ENCODE peak calls at places on chromosomes 3 and 15, in seven cellular contexts. G is mammary epithelial cell, N is lower lobe of right lung, F is foreskin keratinocyte, D is foreskin fibroblast, A is body of pancreas, O is glutamatergic neuron. V is an unnamed sample.

GRCh38 chr15:62769604-62770003 is 272.9 kb upstream of the TPM1 start:
- DNase-seq in F (peak), D (peak), N (no peak), O (no peak), G (peak), A (no peak), V (peak)

GRCh38 chr3:16132190-16132589 is 42.3 kb upstream of the GALNT15 start:
- DNase-seq in N (no peak), O (peak), D (no peak), A (no peak), F (peak), G (peak), V (no peak)

GRCh38 chr3:29493109-29493508 is 212.2 kb downstream of the RBMS3 start:
- DNase-seq in N (no peak), F (no peak), A (no peak), O (no peak), D (no peak), G (no peak), V (no peak)

GRCh38 chr15:31740203-31740602 is 290.1 kb upstream of the CHRNA7 start:
- DNase-seq in D (peak), G (no peak), N (no peak), O (peak), A (no peak), F (no peak), V (no peak)

GRCh38 chr3:141487419-141488345 is 855 bp downstream of the RASA2 start:
- DNase-seq in O (no peak), A (peak), F (no peak), N (peak), G (peak), D (peak), V (no peak)

GRCh38 chr3:82942041-82942440 is 1180.6 kb upstream of the GBE1 start:
- DNase-seq in F (no peak), O (no peak), N (no peak), D (no peak), A (no peak), G (no peak), V (no peak)

GRCh38 chr3:38019658-38020341 is 9.6 kb downstream of the PLCD1 start:
- DNase-seq in G (no peak), N (no peak), A (peak), O (no peak), D (no peak), F (no peak), V (no peak)

GRCh38 chr3:141231923-141232861 is 567 bp downstream of the PXYLP1 start:
- DNase-seq in D (peak), N (peak), F (no peak), O (peak), A (peak), G (peak), V (no peak)

GRCh38 chr3:43950775-43951174 is 260.0 kb downstream of the ABHD5 start:
- DNase-seq in D (no peak), A (no peak), G (no peak), O (no peak), F (no peak), N (no peak), V (no peak)

GRCh38 chr15:84634228-84634837 is 19.8 kb downstream of the WDR73 start:
- DNase-seq in O (no peak), N (no peak), A (no peak), D (no peak), F (no peak), G (no peak), V (no peak)

DNA sequence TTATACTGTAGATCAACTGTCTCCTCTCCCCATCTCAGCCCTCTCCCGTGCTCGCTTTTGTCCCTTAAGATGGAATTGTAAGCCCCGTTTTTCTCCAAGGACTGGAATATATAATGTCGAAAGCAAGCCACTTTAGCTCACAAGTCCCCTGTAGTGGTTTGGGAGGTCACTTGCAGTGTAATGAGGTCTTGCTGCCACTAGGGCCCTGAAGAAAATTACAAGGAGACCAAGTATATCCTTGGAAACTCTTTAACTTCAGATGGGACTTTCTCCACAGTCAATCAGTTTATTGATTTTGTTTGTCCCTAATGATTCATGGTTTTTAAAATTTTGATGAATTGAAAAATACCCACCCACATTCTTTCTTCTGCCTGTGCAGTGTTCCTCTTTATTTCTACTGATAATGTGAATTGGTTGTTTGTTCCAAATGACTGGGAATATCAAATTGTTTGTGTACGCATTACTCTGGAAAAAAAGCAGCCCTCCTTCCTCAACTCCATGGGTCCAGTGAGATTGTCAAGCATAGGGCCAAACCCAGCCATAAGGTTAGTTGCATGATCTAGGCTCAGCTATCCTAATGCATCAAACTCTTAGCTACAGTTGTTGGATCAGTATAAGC is 294.8 kb downstream of the MCTP2 start:
- DNase-seq in O (no peak), A (no peak), G (peak), N (no peak), D (no peak), F (no peak), V (no peak)
- TF ChIP-seq CTCF in O (peak), A (no peak), G (peak), N (peak), D (peak), F (peak), V (peak)

GRCh38 chr3:101998256-101998926 is 149.1 kb downstream of the NFKBIZ start:
- DNase-seq in D (peak), N (no peak), A (no peak), F (no peak), G (no peak), O (no peak), V (no peak)
- TF ChIP-seq CTCF in D (no peak), N (no peak), A (no peak), F (no peak), G (no peak), O (no peak), V (no peak)

GRCh38 chr15:83207622-83208356 is at the start of gene HDGFL3:
- DNase-seq in F (no peak), G (peak), O (peak), D (peak), A (peak), N (peak), V (no peak)
- TF ChIP-seq CTCF in F (peak), G (no peak), O (no peak), D (no peak), A (no peak), N (no peak), V (peak)

GRCh38 chr3:169505577-169506155 is 157.8 kb downstream of the MECOM start:
- DNase-seq in F (no peak), D (no peak), G (no peak), O (peak), N (no peak), A (no peak), V (no peak)
- TF ChIP-seq CTCF in F (peak), D (no peak), G (no peak), O (no peak), N (no peak), A (no peak), V (no peak)

GRCh38 chr3:170497197-170497596 is 78.5 kb downstream of the CLDN11 start:
- DNase-seq in F (no peak), D (no peak), A (no peak), G (no peak), O (no peak), N (no peak), V (no peak)

GRCh38 chr3:170500462-170500861 is 81.8 kb downstream of the CLDN11 start:
- DNase-seq in A (no peak), D (no peak), O (no peak), F (no peak), N (no peak), G (no peak), V (no peak)

GRCh38 chr3:170502297-170502696 is 83.6 kb downstream of the SLC7A14 start:
- DNase-seq in G (no peak), O (no peak), N (no peak), D (peak), F (no peak), A (no peak), V (no peak)

GRCh38 chr3:170500995-170501394 is 82.3 kb downstream of the CLDN11 start:
- DNase-seq in N (no peak), G (no peak), F (no peak), O (no peak), A (no peak), D (no peak), V (no peak)

DNA sequence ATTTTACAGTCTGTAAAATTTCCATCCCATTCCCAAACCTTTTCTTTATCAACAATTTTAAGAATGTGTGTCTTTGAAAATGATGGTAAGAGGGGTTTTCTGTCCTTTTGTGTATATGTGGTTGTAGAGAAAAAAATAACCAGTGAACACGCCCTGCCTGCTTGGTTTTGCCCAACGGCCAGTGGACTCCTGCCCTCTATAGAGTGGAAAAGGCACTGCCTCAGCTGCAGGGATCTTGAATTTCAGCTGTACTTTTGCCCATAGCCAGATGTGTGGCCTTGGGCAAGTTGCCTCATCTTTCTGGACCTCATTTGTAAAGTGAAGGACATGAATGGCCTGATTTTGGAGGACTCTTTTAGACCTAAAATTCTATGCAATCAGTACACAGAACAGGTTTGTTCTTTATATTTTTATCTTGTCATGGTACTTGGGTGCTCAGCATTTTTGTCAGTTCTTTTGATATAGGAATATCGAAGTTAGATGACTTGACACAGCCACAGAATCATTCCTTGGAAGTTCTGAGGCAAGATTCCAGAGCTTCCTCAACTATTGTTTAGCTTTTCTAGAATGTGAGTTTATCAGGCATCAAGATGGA is 81.0 kb downstream of the CLDN11 start:
- DNase-seq in O (no peak), G (peak), A (peak), F (no peak), D (peak), N (no peak), V (no peak)
- TF ChIP-seq CTCF in O (peak), G (peak), A (no peak), F (peak), D (peak), N (peak), V (peak)

DNA sequence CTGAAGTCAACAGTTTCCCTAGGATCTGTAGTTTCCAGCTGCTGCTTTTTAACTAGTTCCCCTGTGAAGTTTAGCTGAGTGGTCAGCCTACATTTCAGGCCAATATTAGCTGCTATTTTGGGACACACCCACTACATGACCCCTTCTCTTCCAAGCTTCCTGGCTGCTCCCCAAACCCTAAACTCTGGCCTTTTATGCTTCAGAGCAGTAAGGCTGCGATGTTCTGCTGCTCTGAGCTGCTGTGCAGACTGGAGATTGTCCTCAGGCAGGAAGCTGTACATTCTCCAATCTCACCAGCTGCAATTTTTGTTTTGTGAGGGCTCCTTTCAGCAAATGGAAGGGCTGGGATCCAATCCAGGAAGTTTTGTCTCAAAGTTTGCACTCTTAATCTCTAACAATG is 48.0 kb upstream of the WDR72 start:
- DNase-seq in F (no peak), D (no peak), N (no peak), O (no peak), G (no peak), A (no peak), V (no peak)
- TF ChIP-seq CTCF in F (no peak), D (no peak), N (no peak), O (no peak), G (no peak), A (no peak), V (no peak)

GRCh38 chr3:195265363-195265976 is 5.5 kb downstream of the XXYLT1 start:
- DNase-seq in O (no peak), A (no peak), D (no peak), G (no peak), F (no peak), N (no peak), V (no peak)
- TF ChIP-seq CTCF in O (no peak), A (no peak), D (no peak), G (no peak), F (no peak), N (no peak), V (no peak)

V was measured in astrocyte of the cerebellum.